ENCODE peak calls at places on chromosomes 12 and 14, in six cellular contexts. B, L, U, F, A and V are unnamed samples.

GRCh38 chr14:41615011-41615595 is 8.4 kb downstream of the LRFN5 start:
- DNase-seq in L (no peak), B (no peak), U (no peak), F (no peak), A (no peak), V (no peak)

GRCh38 chr12:15629108-15629507 is 160.1 kb downstream of the EPS8 start:
- DNase-seq in A (no peak), L (peak), U (peak), B (peak), F (peak), V (peak)

GRCh38 chr14:99786423-99787051 is 6.7 kb upstream of the EML1 start:
- DNase-seq in A (no peak), U (no peak), L (no peak), F (no peak), B (no peak), V (no peak)

GRCh38 chr14:34714320-34715107 is at the start of gene CFL2:
- DNase-seq in L (peak), U (peak), F (peak), A (peak), B (peak), V (peak)

GRCh38 chr12:3667485-3667884 is 85.4 kb downstream of the CRACR2A start:
- DNase-seq in U (no peak), L (no peak), B (no peak), F (no peak), A (no peak), V (no peak)

GRCh38 chr12:112096667-112097066 is 11.9 kb downstream of the NAA25 start:
- DNase-seq in B (peak), U (no peak), L (peak), A (no peak), F (no peak), V (peak)

GRCh38 chr12:109744991-109745942 is 31.6 kb downstream of the FAM222A start:
- DNase-seq in A (no peak), L (no peak), U (no peak), F (no peak), B (peak), V (no peak)

GRCh38 chr14:73240816-73241480 is 3.6 kb downstream of the PAPLN start:
- DNase-seq in A (no peak), L (no peak), B (no peak), U (peak), F (no peak), V (peak)

GRCh38 chr14:103881927-103882281 is 34.5 kb upstream of the PPP1R13B start:
- DNase-seq in U (no peak), A (no peak), F (no peak), L (no peak), B (no peak), V (no peak)

GRCh38 chr12:55933158-55933798 is 2.3 kb downstream of the DGKA start:
- DNase-seq in A (no peak), U (no peak), F (peak), B (no peak), L (no peak), V (no peak)

DNA sequence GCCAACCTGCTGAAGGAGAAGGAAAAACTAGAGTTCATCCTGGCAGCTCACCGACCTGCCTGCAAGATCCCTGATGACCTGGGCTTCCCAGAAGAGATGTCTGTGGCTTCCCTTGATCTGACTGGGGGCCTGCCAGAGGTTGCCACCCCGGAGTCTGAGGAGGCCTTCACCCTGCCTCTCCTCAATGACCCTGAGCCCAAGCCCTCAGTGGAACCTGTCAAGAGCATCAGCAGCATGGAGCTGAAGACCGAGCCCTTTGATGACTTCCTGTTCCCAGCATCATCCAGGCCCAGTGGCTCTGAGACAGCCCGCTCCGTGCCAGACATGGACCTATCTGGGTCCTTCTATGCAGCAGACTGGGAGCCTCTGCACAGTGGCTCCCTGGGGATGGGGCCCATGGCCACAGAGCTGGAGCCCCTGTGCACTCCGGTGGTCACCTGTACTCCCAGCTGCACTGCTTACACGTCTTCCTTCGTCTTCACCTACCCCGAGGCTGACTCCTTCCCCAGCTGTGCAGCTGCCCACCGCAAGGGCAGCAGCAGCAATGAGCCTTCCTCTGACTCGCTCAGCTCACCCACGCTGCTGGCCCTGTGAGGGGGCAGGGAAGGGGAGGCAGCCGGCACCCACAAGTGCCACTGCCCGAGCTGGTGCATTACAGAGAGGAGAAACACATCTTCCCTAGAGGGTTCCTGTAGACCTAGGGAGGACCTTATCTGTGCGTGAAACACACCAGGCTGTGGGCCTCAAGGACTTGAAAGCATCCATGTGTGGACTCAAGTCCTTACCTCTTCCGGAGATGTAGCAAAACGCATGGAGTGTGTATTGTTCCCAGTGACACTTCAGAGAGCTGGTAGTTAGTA is 2.4 kb downstream of the FOS start:
- DNase-seq in U (no peak), B (peak), L (peak), A (no peak), F (no peak), V (no peak)
- H3K4me3 ChIP-seq in U (peak), B (no peak), L (peak), A (no peak), F (peak), V (no peak)

GRCh38 chr12:124332068-124332672 is 37.3 kb downstream of the RFLNA start:
- DNase-seq in U (no peak), B (no peak), A (no peak), F (no peak), L (no peak), V (no peak)
- TF ChIP-seq CTCF in U (no peak), B (peak), A (peak), F (no peak), L (peak), V (no peak)

GRCh38 chr14:75049136-75049535 is 2.1 kb downstream of the MLH3 start:
- DNase-seq in U (no peak), F (no peak), B (no peak), L (no peak), A (no peak), V (no peak)

GRCh38 chr14:75049731-75050201 is 1.5 kb downstream of the MLH3 start:
- DNase-seq in F (no peak), L (no peak), B (no peak), U (no peak), A (no peak), V (no peak)

GRCh38 chr14:75053396-75054289 is 2.4 kb upstream of the MLH3 start:
- DNase-seq in B (no peak), F (no peak), L (no peak), A (no peak), U (no peak), V (no peak)

GRCh38 chr14:75050852-75051555 is at the start of gene MLH3:
- DNase-seq in U (peak), B (peak), L (peak), F (peak), A (peak), V (peak)

DNA sequence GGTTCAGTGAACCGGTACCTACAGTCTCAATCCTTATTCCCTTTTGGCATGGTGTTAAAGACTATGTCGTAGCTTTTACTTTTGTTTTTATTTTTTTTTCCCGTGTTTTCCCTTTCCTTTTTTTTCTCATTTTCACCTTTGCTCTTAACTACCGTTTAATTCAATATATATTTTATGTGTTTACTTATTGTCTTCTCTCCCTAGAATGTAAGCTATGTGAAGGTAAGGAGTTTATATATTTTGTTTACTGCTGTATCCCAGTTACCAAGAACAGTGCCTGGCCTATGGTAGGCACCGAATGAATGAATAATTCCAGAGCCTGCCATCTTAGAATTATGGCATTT is 261 bp upstream of the MLH3 start:
- DNase-seq in B (no peak), F (no peak), U (no peak), A (no peak), L (no peak), V (no peak)
- H3K4me3 ChIP-seq in B (peak), F (peak), U (peak), A (peak), L (peak), V (peak)

GRCh38 chr12:6751767-6752166 is 1.2 kb downstream of the MLF2 start:
- DNase-seq in L (no peak), U (peak), F (no peak), B (no peak), A (no peak), V (no peak)

GRCh38 chr12:6752181-6752930 is 585 bp downstream of the MLF2 start:
- DNase-seq in L (peak), B (peak), F (peak), A (no peak), U (peak), V (peak)

GRCh38 chr12:6754406-6754805 is 1.5 kb upstream of the MLF2 start:
- DNase-seq in L (no peak), U (no peak), F (no peak), B (no peak), A (no peak), V (no peak)

GRCh38 chr12:6752931-6753771 is at the start of gene MLF2:
- DNase-seq in U (peak), B (peak), F (peak), L (peak), A (peak), V (peak)

GRCh38 chr12:6753772-6754356 is 923 bp upstream of the MLF2 start:
- DNase-seq in L (peak), A (no peak), B (no peak), F (peak), U (no peak), V (no peak)
- TF ChIP-seq CTCF in L (no peak), A (peak), B (peak), F (no peak), U (peak), V (peak)

DNA sequence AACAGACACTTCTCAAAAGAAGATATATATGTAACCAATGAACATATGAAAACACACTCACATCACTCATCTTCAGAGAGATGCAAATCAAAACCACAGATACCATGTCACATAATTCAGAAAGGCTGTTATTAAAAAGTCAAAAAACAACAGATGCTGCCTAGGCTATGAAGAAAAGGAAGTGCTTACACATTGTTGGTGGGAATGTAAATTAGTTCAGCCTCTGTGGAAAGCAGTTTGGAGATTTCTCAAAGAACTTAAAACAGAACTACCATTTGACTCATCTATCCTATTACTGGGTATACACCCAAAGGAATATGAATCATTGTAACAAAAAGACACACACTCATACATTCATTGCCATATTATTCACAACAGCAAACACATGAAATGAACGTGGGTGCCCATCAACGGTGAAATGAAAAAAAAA is 35.1 kb downstream of the EIF2S3B start:
- DNase-seq in B (no peak), F (no peak), U (no peak), A (peak), L (no peak), V (peak)
- H3K4me3 ChIP-seq in B (no peak), F (no peak), U (no peak), A (no peak), L (no peak), V (no peak)

DNA sequence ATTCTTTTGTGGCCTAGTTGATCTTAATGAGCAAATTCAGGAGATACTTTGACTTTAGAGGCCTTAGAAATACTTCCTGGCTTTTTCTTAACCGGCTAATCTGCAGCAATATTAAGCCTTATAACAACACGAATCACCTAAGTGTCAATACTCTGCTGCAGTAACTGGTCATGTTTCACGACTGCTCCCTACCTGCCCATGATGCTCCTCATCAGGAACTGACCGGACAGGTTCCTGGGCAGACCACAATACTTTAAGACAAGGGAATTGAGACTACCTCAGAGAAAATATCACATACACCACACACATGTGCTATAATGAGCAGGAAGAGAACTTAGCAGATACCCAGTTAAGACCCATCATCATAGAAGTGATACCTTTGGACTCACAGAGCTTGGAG is 211.9 kb upstream of the BMP4 start:
- DNase-seq in L (no peak), F (no peak), U (no peak), B (no peak), A (no peak), V (no peak)
- TF ChIP-seq CTCF in L (no peak), F (no peak), U (no peak), B (no peak), A (no peak), V (no peak)

GRCh38 chr12:62191747-62192485 is 68.3 kb upstream of the USP15 start:
- DNase-seq in U (peak), F (no peak), A (peak), L (peak), B (no peak), V (no peak)

GRCh38 chr12:62194616-62195015 is 65.6 kb upstream of the USP15 start:
- DNase-seq in L (no peak), F (no peak), U (no peak), A (no peak), B (no peak), V (no peak)

GRCh38 chr12:62190921-62191746 is 69.1 kb upstream of the USP15 start:
- DNase-seq in U (no peak), L (peak), F (no peak), A (peak), B (peak), V (no peak)

GRCh38 chr12:62194031-62194430 is 66.2 kb upstream of the USP15 start:
- DNase-seq in F (no peak), A (no peak), B (no peak), U (no peak), L (no peak), V (no peak)

GRCh38 chr12:62192486-62193250 is 67.5 kb upstream of the USP15 start:
- DNase-seq in F (peak), L (peak), A (peak), B (peak), U (peak), V (peak)
- H3K4me3 ChIP-seq in F (peak), L (peak), A (peak), B (peak), U (peak), V (no peak)

GRCh38 chr14:86646688-86647687 is 1117.0 kb downstream of the FLRT2 start:
- DNase-seq in U (no peak), F (no peak), L (no peak), B (peak), A (no peak), V (peak)
- TF ChIP-seq CTCF in U (no peak), F (no peak), L (no peak), B (no peak), A (peak), V (peak)